ENCODE peak calls at places on chromosomes 6 and 20, in five cellular contexts. X, M, Y, I and D are unnamed samples.

GRCh38 chr20:62685781-62686555 is 22.7 kb upstream of the NTSR1 start:
- DNase-seq in Y (no peak), M (peak; percentile 29), X (peak; percentile 50), I (no peak), D (peak; percentile 31)

GRCh38 chr6:68226460-68226859 is 408.6 kb upstream of the ADGRB3 start:
- DNase-seq in M (no peak), X (no peak), Y (no peak), I (no peak), D (no peak)

GRCh38 chr6:36641543-36641942 is 37.0 kb upstream of the CDKN1A start:
- DNase-seq in Y (no peak), M (no peak), I (peak; percentile 2), X (no peak), D (no peak)

GRCh38 chr6:82196159-82196558 is 51.4 kb downstream of the IBTK start:
- DNase-seq in M (no peak), I (no peak), X (no peak), Y (no peak), D (no peak)

GRCh38 chr6:52598123-52598823 is 21.4 kb upstream of the TRAM2 start:
- DNase-seq in M (peak; percentile 36), Y (no peak), I (peak; percentile 80), X (peak; percentile 46), D (peak; percentile 49)

GRCh38 chr6:131949615-131949908 is 1.6 kb downstream of the CCN2 start:
- DNase-seq in M (no peak), X (no peak), I (no peak), Y (no peak), D (no peak)

GRCh38 chr20:49892260-49893216 is 22.8 kb downstream of the SPATA2 start:
- DNase-seq in I (no peak), M (peak; percentile 56), Y (no peak), X (no peak), D (no peak)

GRCh38 chr6:144319193-144319592 is 34.1 kb downstream of the UTRN start:
- DNase-seq in I (no peak), Y (no peak), M (no peak), X (no peak), D (no peak)

GRCh38 chr6:25410102-25410501 is 130.9 kb downstream of the CARMIL1 start:
- DNase-seq in Y (no peak), X (no peak), M (no peak), I (no peak), D (no peak)

GRCh38 chr6:139679516-139680179 is 305.2 kb upstream of the CITED2 start:
- DNase-seq in X (no peak), M (no peak), Y (no peak), I (no peak), D (no peak)
- H3K4me3 ChIP-seq in X (no peak overlapping the region), M (no peak overlapping the region), Y (no peak overlapping the region), I (no peak overlapping the region), D (no peak overlapping the region)

GRCh38 chr20:5945963-5946362 is 4.4 kb downstream of the TRMT6 start:
- DNase-seq in I (no peak), Y (no peak), X (no peak), M (no peak), D (no peak)

GRCh38 chr20:5950271-5951031 is at the start of the genes MCM8 and TRMT6:
- DNase-seq in X (peak; percentile 96), Y (peak; percentile 94), I (peak; percentile 99), M (peak; percentile 95), D (peak; percentile 91)

GRCh38 chr20:5949943-5950270 is 426 bp downstream of the TRMT6 start:
- DNase-seq in I (no peak), X (no peak), Y (no peak), M (no peak), D (no peak)

DNA sequence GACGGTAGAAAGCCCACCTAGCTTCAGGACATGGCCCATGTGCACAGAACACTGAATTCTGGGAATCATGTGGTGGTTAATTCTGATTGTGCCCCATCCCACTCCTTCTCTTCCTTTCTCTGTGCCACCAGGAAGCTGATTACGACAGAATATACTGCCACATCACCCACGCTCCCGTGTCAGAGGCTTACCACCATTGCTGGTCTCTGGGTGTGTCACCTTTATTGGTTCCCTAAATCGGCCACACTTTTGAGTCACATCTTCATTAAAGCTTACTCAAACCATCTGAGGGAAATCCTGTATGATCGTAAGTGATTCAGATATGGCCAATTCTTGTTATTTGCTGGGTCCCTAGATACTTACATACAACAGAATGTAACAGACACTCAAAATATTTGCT is 3.1 kb downstream of the TRMT6 start:
- DNase-seq in Y (no peak), I (no peak), X (no peak), M (no peak), D (no peak)
- H3K36me3 ChIP-seq in Y (peaks cover 24% of the 10 kb centered on the region), I (peaks cover 22% of the 10 kb centered on the region), X (peaks cover 50% of the 10 kb centered on the region), M (peaks cover 58% of the 10 kb centered on the region), D (peaks cover 19% of the 10 kb centered on the region)

GRCh38 chr20:57435498-57436222 is 44.5 kb downstream of the RBM38 start:
- DNase-seq in I (peak; percentile 86), X (peak; percentile 82), M (peak; percentile 62), Y (peak; percentile 66), D (peak; percentile 86)
- TF ChIP-seq CTCF in I (no peak), X (no peak), M (no peak), Y (no peak), D (no peak)

GRCh38 chr6:41895300-41896233 is at the start of gene USP49:
- DNase-seq in X (peak; percentile 91), I (peak; percentile 96), Y (peak; percentile 90), M (peak; percentile 89), D (peak; percentile 91)

GRCh38 chr6:41892921-41893564 is 2.1 kb downstream of the USP49 start:
- DNase-seq in Y (no peak), I (no peak), M (no peak), X (no peak), D (no peak)

GRCh38 chr6:41901882-41902519 is 6.8 kb upstream of the USP49 start:
- DNase-seq in Y (peak; percentile 67), M (no peak), X (no peak), I (no peak), D (peak; percentile 19)

GRCh38 chr6:41894366-41895299 is 542 bp downstream of the USP49 start:
- DNase-seq in M (no peak), Y (no peak), X (peak; percentile 27), I (no peak), D (no peak)

GRCh38 chr6:41896280-41896679 is 1.1 kb upstream of the USP49 start:
- DNase-seq in M (no peak), I (no peak), X (no peak), Y (no peak), D (no peak)
- H3K4me3 ChIP-seq in M (peak overlapping the region; percentile 77), I (peak overlapping the region; percentile 79), X (peak overlapping the region; percentile 73), Y (peak overlapping the region; percentile 90), D (no peak overlapping the region)

DNA sequence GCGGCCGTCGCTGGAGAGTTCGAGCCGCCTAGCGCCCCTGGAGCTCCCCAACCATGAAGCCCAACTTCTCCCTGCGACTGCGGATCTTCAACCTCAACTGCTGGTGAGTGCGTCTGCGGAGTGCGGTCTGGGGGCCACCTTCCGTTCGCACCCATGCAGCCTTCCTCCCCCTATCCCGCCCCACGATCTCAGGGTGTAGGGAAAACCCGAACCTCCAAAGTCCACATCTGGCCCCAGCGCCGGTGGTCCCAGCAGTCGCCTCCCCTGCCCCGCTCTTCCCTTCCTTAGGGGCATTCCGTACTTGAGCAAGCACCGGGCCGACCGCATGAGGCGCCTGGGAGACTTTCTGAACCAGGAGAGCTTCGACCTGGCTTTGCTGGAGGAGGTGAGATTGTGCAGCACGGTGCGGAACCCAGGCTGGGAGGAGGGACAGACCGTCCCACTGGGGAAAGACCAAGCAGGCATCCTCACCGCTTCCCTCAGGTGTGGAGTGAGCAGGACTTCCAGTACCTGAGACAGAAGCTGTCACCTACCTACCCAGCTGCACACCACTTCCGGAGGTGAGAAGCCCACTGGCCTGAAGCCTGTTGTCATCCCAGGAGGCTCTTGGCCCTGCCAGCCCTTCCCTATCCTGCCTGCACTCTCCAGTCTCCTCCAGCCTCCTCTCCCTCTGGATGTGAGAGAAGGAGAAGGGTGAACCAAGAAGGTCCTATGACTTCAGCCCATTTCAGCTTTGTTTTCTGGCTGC is 719 bp downstream of the SMPD2 start:
- DNase-seq in I (peak; percentile 87), X (peak; percentile 51), Y (no peak), M (peak; percentile 45), D (peak; percentile 83)
- H3K36me3 ChIP-seq in I (peaks cover 8% of the 10 kb centered on the region), X (peaks cover 44% of the 10 kb centered on the region), Y (peaks cover 22% of the 10 kb centered on the region), M (peaks cover 29% of the 10 kb centered on the region), D (no peaks in the 10 kb centered on the region)

GRCh38 chr20:35277127-35277526 is 795 bp downstream of the MMP24OS start:
- DNase-seq in X (no peak), M (no peak), I (peak; percentile 79), Y (no peak), D (no peak)

GRCh38 chr20:35276408-35276807 is 1.5 kb downstream of the MMP24OS start:
- DNase-seq in X (no peak), Y (no peak), M (no peak), I (no peak), D (no peak)

GRCh38 chr20:35279533-35280174 is 1.7 kb upstream of the MMP24OS start:
- DNase-seq in Y (no peak), M (no peak), I (no peak), X (no peak), D (no peak)

GRCh38 chr20:35279040-35279439 is 1.1 kb upstream of the MMP24OS start:
- DNase-seq in X (peak; percentile 82), Y (no peak), M (no peak), I (peak; percentile 77), D (peak; percentile 33)

GRCh38 chr20:35277531-35278395 is at the start of gene MMP24OS:
- DNase-seq in Y (peak; percentile 92), I (peak; percentile 97), X (peak; percentile 94), M (peak; percentile 93), D (peak; percentile 88)
- TF ChIP-seq CTCF in Y (no peak), I (no peak), X (no peak), M (no peak), D (no peak)

GRCh38 chr6:166554316-166554715 is 32.2 kb downstream of the RAMACL start:
- DNase-seq in Y (no peak), X (no peak), I (no peak), M (peak; percentile 39), D (no peak)
- H3K4me3 ChIP-seq in Y (no peak overlapping the region), X (no peak overlapping the region), I (peak overlapping the region; percentile 17), M (no peak overlapping the region), D (no peak overlapping the region)

GRCh38 chr20:41082306-41082705 is 53.7 kb downstream of the TOP1 start:
- DNase-seq in I (no peak), Y (no peak), X (no peak), M (no peak), D (no peak)
- H3K36me3 ChIP-seq in I (peaks cover 19% of the 10 kb centered on the region), Y (peaks cover 21% of the 10 kb centered on the region), X (peaks cover 91% of the 10 kb centered on the region), M (peaks cover 94% of the 10 kb centered on the region), D (no peaks in the 10 kb centered on the region)

GRCh38 chr6:138285800-138286199 is 67.5 kb upstream of the PBOV1 start:
- DNase-seq in M (no peak), X (no peak), Y (no peak), I (no peak), D (no peak)
- TF ChIP-seq CTCF in M (no peak), X (no peak), Y (no peak), I (no peak), D (no peak)

GRCh38 chr6:134868812-134869211 is 81.1 kb downstream of the ALDH8A1 start:
- DNase-seq in M (no peak), I (no peak), X (no peak), Y (no peak), D (no peak)

GRCh38 chr6:134866563-134866962 is 83.3 kb downstream of the ALDH8A1 start:
- DNase-seq in I (no peak), Y (no peak), M (no peak), X (no peak), D (no peak)

GRCh38 chr6:134875367-134875766 is 74.5 kb downstream of the ALDH8A1 start:
- DNase-seq in Y (no peak), M (no peak), X (no peak), I (no peak), D (no peak)

GRCh38 chr6:134873500-134874388 is 76.2 kb downstream of the ALDH8A1 start:
- DNase-seq in Y (peak; percentile 61), X (peak; percentile 56), M (no peak), I (no peak), D (no peak)

GRCh38 chr6:134870677-134871498 is 79.0 kb downstream of the ALDH8A1 start:
- DNase-seq in Y (no peak), X (no peak), M (no peak), I (no peak), D (no peak)
- H3K4me3 ChIP-seq in Y (no peak overlapping the region), X (no peak overlapping the region), M (no peak overlapping the region), I (no peak overlapping the region), D (no peak overlapping the region)